ENCODE peak calls at places on chromosomes 12 and 14, in eight cellular contexts. One of them, this sample, is unnamed.

GRCh38 chr12:106369624-106370346 is 12.2 kb downstream of the POLR3B start:
- DNase-seq in ovary: no peak
- DNase-seq in fibroblast of lung: peak
- DNase-seq in tibial nerve: no peak
- DNase-seq in CD4-positive, alpha-beta T cell: no peak
- DNase-seq in A549: peak
- DNase-seq in heart right ventricle: no peak
- DNase-seq in colonic mucosa: no peak
- DNase-seq in this sample: no peak

GRCh38 chr12:70334742-70335141 is 31.3 kb upstream of the KCNMB4 start:
- DNase-seq in CD4-positive, alpha-beta T cell: no peak
- DNase-seq in tibial nerve: no peak
- DNase-seq in ovary: no peak
- DNase-seq in fibroblast of lung: no peak
- DNase-seq in A549: no peak
- DNase-seq in heart right ventricle: no peak
- DNase-seq in colonic mucosa: no peak
- DNase-seq in this sample: no peak

GRCh38 chr12:20063116-20063515 is 305.2 kb upstream of the PDE3A start:
- DNase-seq in A549: no peak
- DNase-seq in ovary: no peak
- DNase-seq in fibroblast of lung: peak
- DNase-seq in colonic mucosa: no peak
- DNase-seq in tibial nerve: no peak
- DNase-seq in CD4-positive, alpha-beta T cell: no peak
- DNase-seq in heart right ventricle: no peak
- DNase-seq in this sample: no peak

GRCh38 chr12:28486521-28486920 is 296.3 kb downstream of the CCDC91 start:
- DNase-seq in heart right ventricle: no peak
- DNase-seq in fibroblast of lung: peak
- DNase-seq in ovary: no peak
- DNase-seq in A549: no peak
- DNase-seq in tibial nerve: no peak
- DNase-seq in CD4-positive, alpha-beta T cell: no peak
- DNase-seq in colonic mucosa: no peak
- DNase-seq in this sample: no peak

GRCh38 chr12:46556105-46556559 is 183.6 kb upstream of the SLC38A2 start:
- DNase-seq in tibial nerve: no peak
- DNase-seq in heart right ventricle: no peak
- DNase-seq in CD4-positive, alpha-beta T cell: no peak
- DNase-seq in colonic mucosa: no peak
- DNase-seq in fibroblast of lung: peak
- DNase-seq in ovary: no peak
- DNase-seq in A549: peak
- DNase-seq in this sample: no peak

GRCh38 chr12:24561411-24561871 is 387.5 kb downstream of the BCAT1 start:
- DNase-seq in A549: no peak
- DNase-seq in ovary: no peak
- DNase-seq in tibial nerve: peak
- DNase-seq in fibroblast of lung: peak
- DNase-seq in heart right ventricle: no peak
- DNase-seq in colonic mucosa: no peak
- DNase-seq in CD4-positive, alpha-beta T cell: no peak
- DNase-seq in this sample: no peak

GRCh38 chr14:20684662-20685456 is 499 bp downstream of the RNASE4 start:
- DNase-seq in heart right ventricle: no peak
- DNase-seq in A549: peak
- DNase-seq in colonic mucosa: peak
- DNase-seq in ovary: peak
- DNase-seq in tibial nerve: peak
- DNase-seq in fibroblast of lung: peak
- DNase-seq in CD4-positive, alpha-beta T cell: no peak
- DNase-seq in this sample: no peak

GRCh38 chr14:54166049-54166950 is 209.7 kb upstream of the BMP4 start:
- DNase-seq in tibial nerve: no peak
- DNase-seq in CD4-positive, alpha-beta T cell: no peak
- DNase-seq in heart right ventricle: no peak
- DNase-seq in A549: no peak
- DNase-seq in ovary: no peak
- DNase-seq in colonic mucosa: no peak
- DNase-seq in fibroblast of lung: no peak
- DNase-seq in this sample: no peak

GRCh38 chr14:34329281-34329680 is 132.8 kb downstream of the SPTSSA start:
- DNase-seq in CD4-positive, alpha-beta T cell: no peak
- DNase-seq in ovary: no peak
- DNase-seq in fibroblast of lung: no peak
- DNase-seq in A549: no peak
- DNase-seq in colonic mucosa: no peak
- DNase-seq in tibial nerve: no peak
- DNase-seq in heart right ventricle: no peak
- DNase-seq in this sample: no peak

GRCh38 chr14:34330846-34331245 is 131.2 kb downstream of the SPTSSA start:
- DNase-seq in A549: no peak
- DNase-seq in heart right ventricle: no peak
- DNase-seq in colonic mucosa: no peak
- DNase-seq in tibial nerve: no peak
- DNase-seq in ovary: no peak
- DNase-seq in CD4-positive, alpha-beta T cell: no peak
- DNase-seq in fibroblast of lung: no peak
- DNase-seq in this sample: no peak

GRCh38 chr14:34334329-34334728 is 127.7 kb downstream of the SPTSSA start:
- DNase-seq in fibroblast of lung: no peak
- DNase-seq in tibial nerve: no peak
- DNase-seq in CD4-positive, alpha-beta T cell: no peak
- DNase-seq in ovary: no peak
- DNase-seq in A549: no peak
- DNase-seq in heart right ventricle: no peak
- DNase-seq in colonic mucosa: no peak
- DNase-seq in this sample: no peak

GRCh38 chr14:34328178-34328577 is 133.9 kb downstream of the SPTSSA start:
- DNase-seq in ovary: no peak
- DNase-seq in fibroblast of lung: peak
- DNase-seq in colonic mucosa: no peak
- DNase-seq in heart right ventricle: no peak
- DNase-seq in CD4-positive, alpha-beta T cell: no peak
- DNase-seq in tibial nerve: no peak
- DNase-seq in A549: no peak
- DNase-seq in this sample: no peak

DNA sequence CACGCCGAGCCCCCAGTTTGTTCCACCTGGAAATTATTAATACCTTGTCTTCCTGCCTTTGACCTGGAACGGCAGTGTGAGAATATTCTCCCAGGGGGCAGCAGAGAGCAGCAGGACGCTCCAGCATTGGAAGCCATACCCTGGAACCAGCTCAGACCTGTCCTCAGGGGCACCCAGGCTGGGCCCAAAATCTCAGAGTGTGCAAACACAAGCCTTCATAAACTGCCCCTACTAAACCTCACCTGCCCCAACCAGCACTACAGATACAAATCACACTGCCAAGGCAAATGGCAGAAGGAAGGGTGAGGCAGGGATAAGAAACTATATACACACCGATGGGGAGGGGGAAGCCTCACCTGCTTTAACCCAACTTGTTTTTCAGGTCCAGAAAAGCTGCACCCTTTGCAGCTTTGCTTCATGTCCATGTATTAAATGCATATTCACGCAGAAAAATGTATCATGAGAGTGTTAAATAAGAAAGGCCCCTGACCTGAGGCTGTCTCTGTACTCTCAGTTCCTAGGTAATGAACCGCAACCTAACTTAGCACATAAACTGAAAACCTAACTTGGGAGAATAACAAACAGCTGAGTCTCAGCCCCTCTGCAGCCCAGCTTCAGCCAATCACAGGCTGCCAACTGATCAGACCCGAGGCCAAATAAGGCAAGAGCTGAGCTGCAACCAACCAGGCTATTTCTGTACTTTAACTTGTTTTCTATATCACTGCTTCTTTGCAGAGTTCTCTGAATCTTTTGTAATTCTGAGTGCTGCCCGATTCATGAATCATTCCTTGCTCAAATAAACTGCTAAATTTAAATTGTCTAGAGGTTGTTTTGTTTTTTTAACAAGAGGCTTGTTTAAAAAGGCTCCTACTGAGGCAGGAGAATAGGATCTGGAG is 130.1 kb downstream of the SPTSSA start:
- DNase-seq in A549: peak
- DNase-seq in tibial nerve: peak
- DNase-seq in CD4-positive, alpha-beta T cell: peak
- DNase-seq in ovary: no peak
- DNase-seq in colonic mucosa: peak
- DNase-seq in heart right ventricle: peak
- DNase-seq in fibroblast of lung: peak
- DNase-seq in this sample: no peak
- TF ChIP-seq CTCF in A549: peak
- TF ChIP-seq CTCF in tibial nerve: peak
- TF ChIP-seq CTCF in CD4-positive, alpha-beta T cell: peak
- TF ChIP-seq CTCF in ovary: peak
- TF ChIP-seq CTCF in colonic mucosa: peak
- TF ChIP-seq CTCF in heart right ventricle: peak
- TF ChIP-seq CTCF in fibroblast of lung: peak
- TF ChIP-seq CTCF in this sample: peak

GRCh38 chr14:39233680-39234326 is at the start of gene MIA2:
- DNase-seq in ovary: no peak
- DNase-seq in heart right ventricle: no peak
- DNase-seq in colonic mucosa: no peak
- DNase-seq in tibial nerve: no peak
- DNase-seq in CD4-positive, alpha-beta T cell: no peak
- DNase-seq in A549: no peak
- DNase-seq in fibroblast of lung: no peak
- DNase-seq in this sample: no peak

GRCh38 chr14:39230416-39230815 is 3.3 kb upstream of the MIA2 start:
- DNase-seq in fibroblast of lung: peak
- DNase-seq in ovary: no peak
- DNase-seq in tibial nerve: no peak
- DNase-seq in heart right ventricle: no peak
- DNase-seq in colonic mucosa: no peak
- DNase-seq in A549: no peak
- DNase-seq in CD4-positive, alpha-beta T cell: no peak
- DNase-seq in this sample: no peak

GRCh38 chr14:39229222-39229543 is 4.5 kb upstream of the MIA2 start:
- DNase-seq in tibial nerve: no peak
- DNase-seq in fibroblast of lung: peak
- DNase-seq in A549: no peak
- DNase-seq in heart right ventricle: no peak
- DNase-seq in ovary: no peak
- DNase-seq in colonic mucosa: no peak
- DNase-seq in CD4-positive, alpha-beta T cell: peak
- DNase-seq in this sample: no peak

GRCh38 chr14:39229601-39230110 is 4.1 kb upstream of the MIA2 start:
- DNase-seq in colonic mucosa: no peak
- DNase-seq in tibial nerve: no peak
- DNase-seq in ovary: no peak
- DNase-seq in A549: no peak
- DNase-seq in fibroblast of lung: no peak
- DNase-seq in CD4-positive, alpha-beta T cell: no peak
- DNase-seq in heart right ventricle: no peak
- DNase-seq in this sample: no peak

DNA sequence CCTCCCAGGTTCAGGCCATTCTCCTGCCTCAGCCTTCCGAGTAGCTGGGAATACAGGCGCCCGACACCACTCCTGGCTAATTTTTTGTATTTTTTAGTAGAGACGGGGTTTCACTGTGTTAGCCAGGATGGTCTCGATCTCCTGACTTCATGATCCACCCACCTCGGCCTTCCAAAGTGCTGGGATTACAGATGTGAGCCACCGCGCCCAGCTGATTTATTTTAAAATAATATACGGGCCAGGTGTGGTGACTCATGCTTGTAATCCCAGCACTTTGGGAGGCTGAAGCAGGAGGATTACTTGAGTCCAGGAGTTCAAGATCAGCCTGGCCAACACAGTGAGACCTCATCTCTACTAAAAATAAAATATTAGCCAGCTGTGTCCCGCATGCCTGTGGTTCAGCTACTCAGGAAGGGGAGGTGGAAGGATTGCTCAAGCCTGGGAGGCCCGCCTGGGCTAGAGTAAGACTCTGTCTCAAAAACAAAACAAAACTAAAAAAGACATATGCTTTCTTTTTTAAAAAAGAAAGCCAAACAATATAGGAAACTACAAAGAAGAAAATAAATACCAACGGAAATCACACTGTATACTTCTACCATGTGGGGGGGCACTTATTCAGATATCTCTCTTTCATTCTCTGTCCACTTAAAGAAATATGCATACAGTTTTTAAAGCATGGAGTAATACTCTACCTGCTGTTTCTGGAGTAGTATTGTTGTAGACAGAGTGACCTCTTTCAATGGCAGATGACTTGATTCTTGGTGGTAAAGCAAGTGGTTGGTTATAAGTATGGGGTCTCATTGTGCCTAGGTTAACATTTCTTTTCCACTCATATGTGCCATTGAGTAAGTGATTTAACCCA is 930 bp upstream of the MIA2 start:
- DNase-seq in tibial nerve: no peak
- DNase-seq in A549: peak
- DNase-seq in colonic mucosa: no peak
- DNase-seq in ovary: no peak
- DNase-seq in fibroblast of lung: peak
- DNase-seq in heart right ventricle: no peak
- DNase-seq in CD4-positive, alpha-beta T cell: no peak
- DNase-seq in this sample: no peak
- H3K27ac ChIP-seq in tibial nerve: no peak
- H3K27ac ChIP-seq in A549: peak
- H3K27ac ChIP-seq in colonic mucosa: no peak
- H3K27ac ChIP-seq in ovary: no peak
- H3K27ac ChIP-seq in fibroblast of lung: no peak
- H3K27ac ChIP-seq in heart right ventricle: no peak
- H3K27ac ChIP-seq in CD4-positive, alpha-beta T cell: no peak
- H3K27ac ChIP-seq in this sample: no peak

GRCh38 chr14:105169776-105170655 is 1.4 kb upstream of the JAG2 start:
- DNase-seq in heart right ventricle: no peak
- DNase-seq in colonic mucosa: no peak
- DNase-seq in A549: no peak
- DNase-seq in CD4-positive, alpha-beta T cell: no peak
- DNase-seq in tibial nerve: no peak
- DNase-seq in ovary: no peak
- DNase-seq in fibroblast of lung: no peak
- DNase-seq in this sample: no peak

GRCh38 chr14:105167303-105168092 is 1.1 kb downstream of the JAG2 start:
- DNase-seq in CD4-positive, alpha-beta T cell: no peak
- DNase-seq in A549: no peak
- DNase-seq in colonic mucosa: no peak
- DNase-seq in heart right ventricle: no peak
- DNase-seq in fibroblast of lung: no peak
- DNase-seq in tibial nerve: no peak
- DNase-seq in ovary: no peak
- DNase-seq in this sample: no peak

GRCh38 chr14:105168496-105168978 is at the start of gene JAG2:
- DNase-seq in colonic mucosa: peak
- DNase-seq in CD4-positive, alpha-beta T cell: peak
- DNase-seq in fibroblast of lung: peak
- DNase-seq in heart right ventricle: peak
- DNase-seq in A549: peak
- DNase-seq in tibial nerve: no peak
- DNase-seq in ovary: no peak
- DNase-seq in this sample: peak

GRCh38 chr14:105168093-105168420 is 519 bp downstream of the JAG2 start:
- DNase-seq in ovary: no peak
- DNase-seq in A549: no peak
- DNase-seq in heart right ventricle: no peak
- DNase-seq in colonic mucosa: no peak
- DNase-seq in tibial nerve: no peak
- DNase-seq in CD4-positive, alpha-beta T cell: no peak
- DNase-seq in fibroblast of lung: no peak
- DNase-seq in this sample: no peak

GRCh38 chr14:105168979-105169507 is 467 bp upstream of the JAG2 start:
- DNase-seq in heart right ventricle: peak
- DNase-seq in A549: peak
- DNase-seq in colonic mucosa: no peak
- DNase-seq in CD4-positive, alpha-beta T cell: no peak
- DNase-seq in ovary: no peak
- DNase-seq in tibial nerve: no peak
- DNase-seq in fibroblast of lung: no peak
- DNase-seq in this sample: no peak
- TF ChIP-seq CTCF in heart right ventricle: peak
- TF ChIP-seq CTCF in A549: peak
- TF ChIP-seq CTCF in colonic mucosa: peak
- TF ChIP-seq CTCF in CD4-positive, alpha-beta T cell: peak
- TF ChIP-seq CTCF in ovary: no peak
- TF ChIP-seq CTCF in tibial nerve: peak
- TF ChIP-seq CTCF in fibroblast of lung: peak
- TF ChIP-seq CTCF in this sample: peak

GRCh38 chr12:58529897-58530296 is 390.4 kb downstream of the LRIG3 start:
- DNase-seq in CD4-positive, alpha-beta T cell: no peak
- DNase-seq in heart right ventricle: no peak
- DNase-seq in tibial nerve: no peak
- DNase-seq in A549: no peak
- DNase-seq in fibroblast of lung: peak
- DNase-seq in colonic mucosa: no peak
- DNase-seq in ovary: no peak
- DNase-seq in this sample: no peak
- H3K27ac ChIP-seq in CD4-positive, alpha-beta T cell: no peak
- H3K27ac ChIP-seq in heart right ventricle: no peak
- H3K27ac ChIP-seq in tibial nerve: no peak
- H3K27ac ChIP-seq in A549: peak
- H3K27ac ChIP-seq in fibroblast of lung: peak
- H3K27ac ChIP-seq in colonic mucosa: no peak
- H3K27ac ChIP-seq in ovary: no peak
- H3K27ac ChIP-seq in this sample: no peak

This sample was measured in dorsolateral prefrontal cortex.